ENCODE peak calls at places on chromosomes 6 and 20, in four cellular contexts. C is activated gamma-delta T cell treated with Interleukin-2 at 50 U/mL for 16 hours, U is HCEC 1CT, H is upper lobe of right lung. M is an unnamed sample.

GRCh38 chr6:16564430-16564829 is 196.8 kb downstream of the ATXN1 start:
- DNase-seq in H (no peak), C (no peak), U (peak), M (no peak)

GRCh38 chr6:20069130-20069529 is 143.1 kb downstream of the MBOAT1 start:
- DNase-seq in U (no peak), C (no peak), H (no peak), M (no peak)

GRCh38 chr20:9241232-9241692 is 172.4 kb downstream of the PLCB4 start:
- DNase-seq in H (no peak), U (peak), C (no peak), M (no peak)

GRCh38 chr6:144007779-144008500 is at the start of gene PLAGL1:
- DNase-seq in H (peak), U (peak), C (no peak), M (peak)

GRCh38 chr6:34067814-34068213 is 78.1 kb downstream of the GRM4 start:
- DNase-seq in H (no peak), C (no peak), U (no peak), M (no peak)

GRCh38 chr6:75824160-75824559 is 75.1 kb downstream of the MYO6 start:
- DNase-seq in U (no peak), H (no peak), C (no peak), M (no peak)

GRCh38 chr6:113320653-113321052 is 536.5 kb upstream of the MARCKS start:
- DNase-seq in U (no peak), C (no peak), H (no peak), M (no peak)

GRCh38 chr6:136468711-136469110 is 81.5 kb downstream of the MAP7 start:
- DNase-seq in H (no peak), U (no peak), C (no peak), M (no peak)

GRCh38 chr20:60242836-60243520 is 284.8 kb downstream of the CDH26 start:
- DNase-seq in C (no peak), U (peak), H (no peak), M (no peak)

GRCh38 chr6:88626460-88626859 is 337.0 kb downstream of the RNGTT start:
- DNase-seq in C (no peak), H (no peak), U (no peak), M (no peak)

GRCh38 chr6:22785036-22785435 is 215.7 kb downstream of the HDGFL1 start:
- DNase-seq in C (no peak), U (no peak), H (no peak), M (no peak)

GRCh38 chr6:166490671-166491500 is 95.6 kb downstream of the RAMACL start:
- DNase-seq in C (no peak), H (no peak), U (no peak), M (no peak)

GRCh38 chr20:34037121-34037520 is 43.4 kb downstream of the RALY start:
- DNase-seq in U (no peak), H (no peak), C (peak), M (no peak)

GRCh38 chr20:11473971-11474370 is 443.7 kb upstream of the BTBD3 start:
- DNase-seq in C (no peak), U (no peak), H (no peak), M (no peak)

GRCh38 chr20:62063981-62064787 is 1.5 kb downstream of the TAF4 start:
- DNase-seq in C (no peak), U (no peak), H (peak), M (no peak)

GRCh38 chr20:53660947-53661381 is 67.3 kb upstream of the ZNF217 start:
- DNase-seq in C (no peak), H (no peak), U (no peak), M (no peak)

GRCh38 chr6:53873922-53874321 is 79.1 kb downstream of the LRRC1 start:
- DNase-seq in U (no peak), H (no peak), C (no peak), M (no peak)

GRCh38 chr6:166670894-166671293 is 43.8 kb upstream of the RPS6KA2 start:
- DNase-seq in U (no peak), C (no peak), H (peak), M (no peak)

GRCh38 chr6:89187504-89187903 is 29.7 kb downstream of the GABRR1 start:
- DNase-seq in C (no peak), U (no peak), H (no peak), M (no peak)

GRCh38 chr20:17919149-17919548 is 49.4 kb downstream of the SNX5 start:
- DNase-seq in U (no peak), H (no peak), C (no peak), M (no peak)

GRCh38 chr6:33205172-33206026 is 944 bp downstream of the HSD17B8 start:
- DNase-seq in C (no peak), H (no peak), U (peak), M (no peak)

GRCh38 chr20:24450646-24451376 is 18.6 kb upstream of the SYNDIG1 start:
- DNase-seq in U (no peak), H (no peak), C (no peak), M (no peak)

GRCh38 chr6:158548418-158549161 is 11.3 kb upstream of the TMEM181 start:
- DNase-seq in H (peak), U (no peak), C (no peak), M (no peak)

GRCh38 chr20:24164360-24164759 is 175.8 kb upstream of the GGTLC1 start:
- DNase-seq in C (peak), U (no peak), H (no peak), M (no peak)

GRCh38 chr6:84764332-84765049 is at the start of gene TBX18:
- DNase-seq in H (peak), C (no peak), U (peak), M (no peak)

GRCh38 chr20:64065062-64065972 is 2.3 kb downstream of the TCEA2 start:
- DNase-seq in H (no peak), C (no peak), U (no peak), M (no peak)

GRCh38 chr6:155171109-155171746 is 92.6 kb upstream of the CLDN20 start:
- DNase-seq in U (peak), H (no peak), C (peak), M (peak)

GRCh38 chr20:64160118-64160517 is 4.1 kb upstream of the MYT1 start:
- DNase-seq in U (no peak), C (no peak), H (no peak), M (peak)

GRCh38 chr20:35369804-35370203 is 42.0 kb downstream of the UQCC1 start:
- DNase-seq in U (no peak), C (no peak), H (no peak), M (no peak)

GRCh38 chr20:29079769-29080690 is 2177.4 kb upstream of the DEFB115 start:
- DNase-seq in C (no peak), U (no peak), H (no peak), M (no peak)

GRCh38 chr20:57507477-57507876 is 17.5 kb downstream of the CTCFL start:
- DNase-seq in H (no peak), C (no peak), U (no peak), M (no peak)

GRCh38 chr20:47668313-47669156 is 116.7 kb downstream of the SULF2 start:
- DNase-seq in U (no peak), H (no peak), C (no peak), M (no peak)

GRCh38 chr6:99553888-99554287 is 14.6 kb downstream of the CCNC start:
- DNase-seq in C (no peak), U (no peak), H (no peak), M (no peak)

GRCh38 chr6:110201141-110201848 is 21.1 kb downstream of the CDC40 start:
- DNase-seq in U (no peak), H (no peak), C (no peak), M (no peak)

GRCh38 chr20:58016779-58017178 is 211.7 kb downstream of the ANKRD60 start:
- DNase-seq in U (no peak), C (no peak), H (no peak), M (no peak)

GRCh38 chr6:4209201-4209600 is 73.8 kb upstream of the ECI2 start:
- DNase-seq in C (no peak), H (no peak), U (no peak), M (no peak)

GRCh38 chr6:36268478-36269248 is 1.2 kb upstream of the PNPLA1 start:
- DNase-seq in H (no peak), C (no peak), U (no peak), M (no peak)

GRCh38 chr6:14530385-14530784 is 412.8 kb downstream of the CD83 start:
- DNase-seq in C (no peak), H (no peak), U (no peak), M (no peak)

GRCh38 chr6:130008236-130008873 is 10.0 kb upstream of the L3MBTL3 start:
- DNase-seq in U (no peak), H (no peak), C (no peak), M (no peak)

GRCh38 chr20:45174434-45175364 is at the start of gene PI3:
- DNase-seq in C (no peak), U (no peak), H (peak), M (no peak)